ENCODE peak calls at places on chromosome 1, in ten cellular contexts. F is hepatocyte, J is mesothelial cell of epicardium, M is body of pancreas, X is coronary artery, K is lower lobe of right lung, P is progenitor cell of endocrine pancreas, B is nephron progenitor cell, R is fibroblast of mammary gland, U is OCI-LY7. H is an unnamed sample.
A peak's percentile ranks its signal among the peaks of the same experiment; 100 is the strongest.

GRCh38 chr1:59367269-59368006 is 70.5 kb downstream of the FGGY start:
- DNase-seq in F (peak; percentile 58), J (no peak), M (peak; percentile 63), X (peak; percentile 79), K (peak; percentile 65), P (no peak), B (peak; percentile 10), R (peak; percentile 95), U (no peak), H (peak; percentile 46)

GRCh38 chr1:222928212-222928611 is 113.4 kb downstream of the DISP1 start:
- DNase-seq in F (peak; percentile 73), J (peak; percentile 25), M (peak; percentile 83), X (no peak), K (peak; percentile 52), P (no peak), B (peak; percentile 55), R (peak; percentile 62), U (no peak), H (peak; percentile 90)

GRCh38 chr1:246139745-246140182 is 367.3 kb downstream of the SMYD3 start:
- DNase-seq in F (no peak), J (no peak), M (no peak), X (no peak), K (no peak), P (no peak), B (no peak), R (peak; percentile 95), U (no peak), H (no peak)

GRCh38 chr1:180623579-180624347 is 8.1 kb upstream of the XPR1 start:
- DNase-seq in F (peak; percentile 62), J (no peak), M (peak; percentile 55), X (no peak), K (no peak), P (no peak), B (no peak), R (peak; percentile 41), U (no peak), H (peak; percentile 75)

GRCh38 chr1:44531785-44532566 is 126.9 kb downstream of the RNF220 start:
- DNase-seq in F (peak; percentile 39), J (no peak), M (no peak), X (no peak), K (no peak), P (no peak), B (no peak), R (peak; percentile 61), U (no peak), H (no peak)

GRCh38 chr1:110135268-110136065 is 14.8 kb upstream of the SLC6A17 start:
- DNase-seq in F (no peak), J (no peak), M (peak; percentile 39), X (no peak), K (no peak), P (no peak), B (no peak), R (no peak), U (no peak), H (peak; percentile 79)

GRCh38 chr1:44645466-44646244 is 28.6 kb downstream of the TMEM53 start:
- DNase-seq in F (no peak), J (no peak), M (no peak), X (no peak), K (no peak), P (no peak), B (no peak), R (peak; percentile 72), U (no peak), H (no peak)

GRCh38 chr1:17507916-17508315 is 31.6 kb upstream of the ARHGEF10L start:
- DNase-seq in F (no peak), J (no peak), M (no peak), X (no peak), K (no peak), P (no peak), B (no peak), R (no peak), U (no peak), H (peak; percentile 78)

GRCh38 chr1:20154306-20154831 is 15.2 kb downstream of the PLA2G2F start:
- DNase-seq in F (no peak), J (no peak), M (peak; percentile 19), X (no peak), K (no peak), P (no peak), B (no peak), R (no peak), U (no peak), H (no peak)

GRCh38 chr1:20150969-20151368 is 11.8 kb downstream of the PLA2G2F start:
- DNase-seq in F (no peak), J (no peak), M (no peak), X (no peak), K (no peak), P (no peak), B (no peak), R (no peak), U (no peak), H (no peak)

GRCh38 chr1:20151906-20152598 is 12.9 kb downstream of the PLA2G2F start:
- DNase-seq in F (peak; percentile 90), J (peak; percentile 69), M (peak; percentile 83), X (peak; percentile 86), K (peak; percentile 88), P (peak; percentile 74), B (peak; percentile 91), R (peak; percentile 73), U (peak; percentile 90), H (peak; percentile 94)

GRCh38 chr1:20153000-20153418 is 13.9 kb downstream of the PLA2G2F start:
- DNase-seq in F (no peak), J (no peak), M (no peak), X (no peak), K (peak; percentile 67), P (no peak), B (peak; percentile 22), R (no peak), U (no peak), H (peak; percentile 79)

DNA sequence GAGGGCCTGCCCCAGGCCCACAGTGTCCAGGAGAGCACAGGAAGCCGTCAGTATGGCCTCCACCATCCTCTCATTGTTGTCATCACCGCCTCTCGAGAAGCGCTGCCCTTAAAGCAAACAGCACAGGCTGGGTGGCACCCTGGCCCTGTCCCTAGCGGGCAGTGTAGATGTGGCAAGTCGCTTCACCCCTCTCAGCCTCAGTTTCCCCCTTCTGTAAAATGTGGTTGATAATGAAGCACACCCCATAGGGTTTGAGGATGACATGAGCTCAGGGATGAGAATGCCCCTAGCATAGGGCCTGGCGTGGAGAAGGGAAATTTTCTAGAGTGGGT is 13.4 kb downstream of the PLA2G2F start:
- DNase-seq in F (no peak), J (no peak), M (no peak), X (no peak), K (no peak), P (no peak), B (no peak), R (no peak), U (no peak), H (no peak)
- TF ChIP-seq CTCF in F (no peak), J (peak; percentile 49), M (no peak), X (no peak), K (no peak), P (no peak), B (peak; percentile 22), R (no peak), U (no peak), H (no peak)

GRCh38 chr1:244211559-244211944 is 160.5 kb downstream of the ZBTB18 start:
- DNase-seq in F (no peak), J (no peak), M (no peak), X (no peak), K (no peak), P (no peak), B (no peak), R (peak; percentile 70), U (no peak), H (no peak)

GRCh38 chr1:244212792-244213475 is 161.9 kb downstream of the ZBTB18 start:
- DNase-seq in F (no peak), J (no peak), M (no peak), X (no peak), K (no peak), P (no peak), B (no peak), R (no peak), U (no peak), H (no peak)

GRCh38 chr1:244212219-244212618 is 161.1 kb downstream of the ZBTB18 start:
- DNase-seq in F (no peak), J (no peak), M (no peak), X (no peak), K (no peak), P (no peak), B (no peak), R (no peak), U (no peak), H (no peak)

GRCh38 chr1:244209955-244210354 is 158.9 kb downstream of the ZBTB18 start:
- DNase-seq in F (no peak), J (no peak), M (no peak), X (no peak), K (no peak), P (no peak), B (no peak), R (no peak), U (no peak), H (no peak)

DNA sequence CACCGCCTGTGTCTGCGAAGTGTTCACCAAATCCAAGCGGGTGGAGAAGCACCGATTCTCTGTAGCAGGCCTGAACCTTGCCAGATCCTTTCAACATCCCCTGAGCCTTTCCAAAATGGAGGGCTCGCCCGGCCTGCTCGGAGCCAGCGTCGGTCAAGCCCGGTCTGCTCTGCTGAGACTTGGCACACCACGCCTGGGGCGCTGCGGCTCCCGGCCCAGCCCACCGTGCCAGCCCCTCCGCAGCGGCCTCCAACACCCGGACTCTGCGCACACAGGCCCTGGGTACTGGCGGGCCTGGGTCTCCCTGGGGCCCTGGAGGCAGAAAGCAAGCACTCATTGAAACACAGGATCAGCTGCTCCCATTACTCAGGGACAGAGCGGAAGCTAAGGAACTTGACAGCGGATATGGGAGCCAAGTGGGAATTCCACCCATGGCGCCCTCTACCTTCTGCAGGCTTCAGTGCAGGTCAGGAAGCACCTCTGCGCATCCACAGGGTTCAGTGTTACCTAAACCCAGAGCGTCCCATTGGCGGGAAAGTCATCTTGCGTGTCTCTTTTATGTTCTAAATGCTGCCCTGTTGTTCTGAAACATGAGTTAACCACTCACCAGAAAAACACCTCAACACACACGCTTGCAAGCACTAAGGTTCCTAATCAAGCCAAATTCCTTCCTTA is 159.9 kb downstream of the ZBTB18 start:
- DNase-seq in F (peak; percentile 16), J (no peak), M (peak; percentile 48), X (no peak), K (no peak), P (no peak), B (peak; percentile 45), R (peak; percentile 36), U (no peak), H (peak; percentile 91)
- TF ChIP-seq CTCF in F (peak; percentile 32), J (peak; percentile 30), M (peak; percentile 37), X (no peak), K (peak; percentile 37), P (peak; percentile 32), B (peak; percentile 43), R (peak; percentile 58), U (peak; percentile 56), H (peak; percentile 85)

DNA sequence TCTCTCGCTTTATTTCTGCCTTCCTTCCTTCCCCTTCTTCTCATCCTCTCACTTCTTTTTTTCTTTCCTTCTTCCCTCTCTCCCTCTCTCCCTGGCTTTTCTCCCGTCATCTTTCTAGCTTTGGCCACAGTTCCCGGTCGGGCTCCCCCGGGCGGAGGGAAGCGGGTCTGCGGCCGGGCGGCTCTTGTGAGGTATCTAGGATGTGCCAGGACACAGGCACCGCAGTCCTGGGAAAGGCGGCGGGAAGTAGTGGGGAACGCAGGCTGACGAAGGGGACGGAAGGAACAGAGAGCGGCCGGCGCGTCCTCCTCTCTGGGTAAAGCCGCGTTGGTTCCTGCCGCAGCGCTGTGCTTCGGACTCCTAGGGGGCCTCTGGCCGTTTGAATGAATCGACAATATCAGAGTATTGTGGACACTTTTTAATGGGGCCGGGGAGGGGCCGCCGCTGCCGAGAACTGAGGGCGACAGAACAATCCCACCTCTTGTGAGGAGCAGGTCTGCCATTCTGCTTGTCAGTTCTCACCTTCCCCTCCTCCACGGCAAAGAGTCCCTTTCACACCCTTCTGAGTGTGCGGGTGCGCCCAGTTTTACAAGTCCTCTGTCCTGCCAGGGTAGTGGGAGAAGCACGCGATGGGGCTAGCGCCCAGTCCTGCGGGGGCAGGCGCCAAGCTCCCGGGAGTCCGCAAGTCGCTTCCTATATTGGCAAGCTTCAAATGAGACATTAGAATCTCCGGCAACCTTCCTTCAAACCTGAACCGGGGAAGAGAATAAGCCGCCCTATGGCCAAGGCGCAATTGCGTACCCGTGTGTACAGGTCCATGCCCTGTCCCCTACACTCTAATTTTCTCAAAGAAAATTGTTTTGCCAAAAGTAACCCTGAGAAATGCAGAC is 1.1 kb upstream of the LHX9 start:
- DNase-seq in F (peak; percentile 76), J (no peak), M (peak; percentile 68), X (no peak), K (peak; percentile 58), P (peak; percentile 55), B (peak; percentile 82), R (peak; percentile 58), U (no peak), H (peak; percentile 96)
- TF ChIP-seq CTCF in F (peak; percentile 56), J (peak; percentile 36), M (peak; percentile 42), X (no peak), K (peak; percentile 22), P (peak; percentile 70), B (peak; percentile 58), R (peak; percentile 50), U (no peak), H (peak; percentile 84)

DNA sequence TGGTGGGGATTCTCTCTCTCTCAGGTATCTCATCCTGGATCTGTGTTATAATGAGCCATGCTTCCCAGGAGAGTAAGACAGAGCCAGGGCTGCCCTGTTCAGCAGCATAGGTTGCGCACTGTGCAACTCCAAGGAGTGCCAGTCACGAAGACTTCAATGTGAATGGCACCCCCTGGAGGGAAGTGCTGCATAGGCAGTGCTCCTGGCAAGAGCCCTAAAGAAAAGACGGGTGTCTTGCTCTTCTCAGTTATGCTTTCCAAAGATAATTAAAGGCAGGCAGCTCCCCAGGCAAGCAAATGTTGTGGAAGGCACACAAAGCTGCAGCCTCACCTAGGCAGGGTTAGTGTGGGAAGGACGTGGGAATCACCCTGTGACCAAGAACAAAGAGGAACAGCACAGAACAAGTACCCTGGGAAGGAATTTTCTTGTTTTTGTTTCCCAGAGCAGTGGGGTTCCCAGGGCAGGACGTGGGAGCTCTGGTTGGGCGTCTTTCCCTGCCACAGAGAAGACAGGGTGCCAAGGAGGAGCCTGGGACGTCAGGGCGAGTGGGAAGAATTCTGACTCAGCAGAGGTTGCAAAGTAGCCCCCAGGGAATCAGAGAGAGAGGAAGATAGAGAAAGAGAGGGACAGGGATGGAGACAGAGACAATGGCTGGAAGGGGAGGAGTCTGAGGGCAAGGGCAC is 120.9 kb downstream of the KCNN3 start:
- DNase-seq in F (no peak), J (no peak), M (no peak), X (no peak), K (no peak), P (no peak), B (no peak), R (peak; percentile 82), U (peak; percentile 23), H (peak; percentile 64)
- TF ChIP-seq CTCF in F (no peak), J (no peak), M (no peak), X (no peak), K (no peak), P (peak; percentile 28), B (no peak), R (peak; percentile 50), U (peak; percentile 64), H (peak; percentile 56)

H was measured in endodermal cell.